ENCODE peak calls at places on chromosomes 16 and 17, in seven cellular contexts. W is MM.1S, E is BJ, L is cardiac muscle cell, F is tibial artery, R is epithelial cell of esophagus, N is choroid plexus epithelial cell. I is an unnamed sample.

GRCh38 chr16:83994703-83995102 is 26.7 kb downstream of the NECAB2 start:
- DNase-seq in L (peak; percentile 19), N (peak; percentile 38), E (no peak), F (no peak), W (no peak), R (no peak), I (no peak)

GRCh38 chr16:23712976-23713375 is at the start of gene ERN2:
- DNase-seq in R (no peak), N (no peak), L (no peak), E (no peak), F (no peak), W (no peak), I (no peak)

GRCh38 chr17:73336613-73337400 is 25.0 kb upstream of the CDC42EP4 start:
- DNase-seq in L (no peak), F (no peak), W (no peak), N (no peak), R (no peak), E (no peak), I (no peak)

GRCh38 chr16:19698480-19699465 is 19.3 kb downstream of the KNOP1 start:
- DNase-seq in W (no peak), E (no peak), N (peak; percentile 62), F (no peak), R (peak; percentile 26), L (peak; percentile 71), I (peak; percentile 62)

GRCh38 chr16:50278251-50278650 is 11.9 kb downstream of the ADCY7 start:
- DNase-seq in W (no peak), L (no peak), E (no peak), F (no peak), R (no peak), N (no peak), I (no peak)

GRCh38 chr17:45283711-45284110 is 21.8 kb upstream of the SPATA32 start:
- DNase-seq in N (no peak), E (no peak), W (no peak), R (no peak), F (no peak), L (no peak), I (no peak)

GRCh38 chr16:11131706-11132105 is 124.3 kb downstream of the SOCS1 start:
- DNase-seq in R (no peak), E (no peak), L (no peak), F (peak; percentile 72), W (no peak), N (no peak), I (no peak)

GRCh38 chr16:55443855-55444254 is 35.1 kb upstream of the MMP2 start:
- DNase-seq in W (no peak), L (no peak), N (no peak), R (no peak), F (no peak), E (no peak), I (no peak)

GRCh38 chr16:23469814-23470213 is 16.8 kb upstream of the COG7 start:
- DNase-seq in L (peak; percentile 7), F (no peak), R (peak; percentile 88), N (peak; percentile 31), E (no peak), W (no peak), I (peak; percentile 17)

GRCh38 chr17:8391711-8392110 is 5.9 kb downstream of the RNF222 start:
- DNase-seq in L (peak; percentile 29), E (no peak), R (peak; percentile 91), W (no peak), F (no peak), N (no peak), I (peak; percentile 49)

GRCh38 chr16:57887711-57888110 is 83.2 kb downstream of the CNGB1 start:
- DNase-seq in E (no peak), F (no peak), L (no peak), N (no peak), W (no peak), R (no peak), I (no peak)

GRCh38 chr17:7613769-7614421 is 802 bp downstream of the FXR2 start:
- DNase-seq in E (no peak), N (peak; percentile 43), R (peak; percentile 37), F (peak; percentile 71), L (peak; percentile 29), W (peak; percentile 11), I (peak; percentile 30)

GRCh38 chr16:1781254-1781653 is 1.1 kb downstream of the SPSB3 start:
- DNase-seq in W (no peak), R (no peak), L (no peak), N (no peak), F (no peak), E (no peak), I (no peak)

GRCh38 chr17:21573961-21574610 is 118.2 kb upstream of the KCNJ18 start:
- DNase-seq in W (no peak), F (peak; percentile 81), N (peak; percentile 82), E (peak; percentile 33), L (peak; percentile 88), R (peak; percentile 19), I (peak; percentile 85)

GRCh38 chr17:74862108-74862901 is 2.6 kb upstream of the GRIN2C start:
- DNase-seq in F (peak; percentile 76), N (peak; percentile 59), W (peak; percentile 62), L (peak; percentile 63), R (peak; percentile 23), E (no peak), I (peak; percentile 76)

GRCh38 chr17:9529033-9529748 is 46.4 kb downstream of the STX8 start:
- DNase-seq in E (no peak), R (peak; percentile 39), W (no peak), L (peak; percentile 47), F (no peak), N (peak; percentile 69), I (peak; percentile 22)

DNA sequence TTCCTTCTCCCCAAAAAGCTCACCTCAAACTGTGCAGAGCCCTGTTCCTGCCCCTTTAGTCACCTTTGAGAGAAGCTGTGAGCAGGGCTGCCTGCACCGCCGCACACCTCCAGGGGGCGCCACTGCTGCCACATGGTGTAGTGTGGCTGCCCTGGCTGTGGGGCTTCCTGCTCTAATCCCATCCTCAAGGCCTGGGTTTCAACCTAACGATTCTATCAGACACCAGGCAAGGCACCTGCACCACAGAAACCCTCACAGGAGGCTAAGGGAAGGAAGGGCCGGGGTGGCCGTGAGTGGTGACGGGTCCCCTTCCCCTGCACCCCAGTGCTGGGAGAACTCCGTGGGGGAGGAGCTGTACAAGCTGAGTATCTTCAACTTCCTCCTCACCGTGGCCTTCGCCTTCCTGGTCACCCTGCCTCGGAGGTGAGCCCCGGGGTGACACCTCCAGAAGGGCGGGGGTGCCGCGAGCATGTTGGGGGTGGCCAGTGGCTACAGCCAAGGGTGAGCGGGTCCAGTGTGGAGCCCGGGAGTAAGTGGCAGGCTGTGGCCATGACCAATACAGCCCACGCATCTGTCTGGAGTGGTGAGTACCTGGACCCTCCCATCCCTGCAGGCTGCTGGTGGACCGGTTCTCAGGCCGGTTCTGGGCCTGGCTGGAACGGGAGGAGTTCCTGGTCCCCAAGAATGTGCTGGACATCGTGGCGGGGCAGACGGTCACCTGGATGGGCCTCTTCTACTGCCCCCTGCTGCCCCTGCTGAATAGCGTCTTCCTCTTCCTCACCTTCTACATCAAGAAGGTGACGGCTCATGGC is 7.0 kb downstream of the TMC8 start:
- DNase-seq in W (peak; percentile 30), E (no peak), L (no peak), N (no peak), R (no peak), F (no peak), I (no peak)
- TF ChIP-seq CTCF in W (peak; percentile 67), E (peak; percentile 33), L (peak; percentile 36), N (peak; percentile 41), R (peak; percentile 48), F (no peak), I (peak; percentile 30)

GRCh38 chr17:79242393-79242792 is 167.8 kb downstream of the ENGASE start:
- DNase-seq in F (no peak), E (no peak), L (no peak), W (no peak), R (no peak), N (no peak), I (no peak)
- H3K4me3 ChIP-seq in F (no peak overlapping the region), E (no peak overlapping the region), L (no peak overlapping the region), W (no peak overlapping the region), R (no peak overlapping the region), N (no peak overlapping the region), I (no peak overlapping the region)

GRCh38 chr17:5184284-5184683 is 7.4 kb downstream of the ZNF594 start:
- DNase-seq in W (no peak), R (no peak), L (no peak), N (no peak), E (no peak), F (no peak), I (no peak)

GRCh38 chr17:5182597-5183409 is 8.9 kb downstream of the ZNF594 start:
- DNase-seq in N (no peak), F (no peak), W (no peak), E (no peak), L (no peak), R (no peak), I (no peak)

GRCh38 chr17:5183410-5183793 is 8.3 kb downstream of the ZNF594 start:
- DNase-seq in R (no peak), W (no peak), N (no peak), L (no peak), E (no peak), F (no peak), I (no peak)

GRCh38 chr17:5179003-5179402 is 12.7 kb downstream of the ZNF594 start:
- DNase-seq in L (no peak), E (no peak), N (no peak), R (no peak), F (no peak), W (no peak), I (no peak)

DNA sequence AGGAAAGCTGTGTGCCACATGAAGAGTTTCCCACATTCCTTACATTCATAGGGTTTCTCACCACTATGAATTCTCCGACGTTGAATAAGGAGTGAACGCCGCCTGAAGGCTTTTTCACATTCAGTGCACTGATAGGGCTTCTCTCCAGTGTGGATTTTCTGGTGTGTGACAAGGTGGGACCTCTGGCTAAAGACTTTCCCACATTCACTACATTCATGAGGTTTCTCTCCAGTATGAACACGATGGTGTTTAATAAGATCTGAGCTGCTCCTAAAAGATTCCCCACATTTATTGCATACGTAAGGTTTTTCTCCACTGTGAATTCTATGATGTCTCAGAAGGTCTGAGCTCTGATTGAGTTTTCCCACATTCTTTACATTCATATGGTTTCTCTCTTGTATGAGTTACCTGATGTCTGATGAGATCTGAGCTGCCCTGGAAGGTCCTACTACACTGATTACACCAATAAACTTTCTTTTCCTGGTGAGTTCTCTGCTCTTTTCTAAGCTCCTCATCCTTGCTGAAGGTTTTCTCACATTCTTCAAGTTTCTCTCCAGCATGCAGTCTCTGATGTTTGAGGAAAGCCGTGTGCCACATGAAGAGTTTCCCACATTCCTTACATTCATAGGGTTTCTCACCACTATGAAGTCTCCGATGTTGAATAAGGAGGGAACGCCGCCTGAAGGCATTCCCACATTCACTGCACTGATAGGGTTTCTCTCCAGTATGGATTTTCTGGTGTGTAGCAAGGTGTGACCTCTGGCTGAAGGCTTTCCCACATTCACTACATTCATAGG is 10.0 kb downstream of the ZNF594 start:
- DNase-seq in L (no peak), R (no peak), W (no peak), F (no peak), E (no peak), N (no peak), I (no peak)
- TF ChIP-seq CTCF in L (no peak), R (no peak), W (no peak), F (no peak), E (no peak), N (no peak), I (no peak)

DNA sequence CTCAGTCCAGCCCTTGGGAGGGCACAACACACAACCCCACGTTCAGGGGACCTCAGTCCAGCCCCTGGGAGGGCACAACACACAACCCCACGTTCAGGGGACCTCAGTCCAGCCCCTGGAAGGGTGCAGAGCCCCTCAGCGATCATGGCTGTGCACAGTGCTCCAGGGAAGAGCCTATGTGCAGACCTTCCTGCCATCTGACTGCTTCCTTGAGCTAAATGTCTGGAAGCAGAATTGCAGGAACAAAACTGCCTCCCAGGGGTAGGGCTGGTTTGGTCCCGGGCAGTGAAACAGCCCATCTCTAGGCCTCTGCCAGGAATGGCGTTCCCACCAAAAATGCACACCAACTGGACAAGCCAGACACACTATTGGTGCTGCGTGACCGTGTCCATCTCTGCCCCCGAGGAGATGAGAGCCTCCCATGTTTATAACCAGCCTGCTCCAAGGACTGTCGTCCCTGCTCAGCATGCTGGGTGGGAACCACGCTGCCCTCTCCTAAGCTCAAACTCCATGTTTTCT is 44.0 kb downstream of the ZNF276 start:
- DNase-seq in R (no peak), E (no peak), F (no peak), W (no peak), N (no peak), L (no peak), I (no peak)
- H3K4me3 ChIP-seq in R (no peak overlapping the region), E (no peak overlapping the region), F (no peak overlapping the region), W (no peak overlapping the region), N (no peak overlapping the region), L (no peak overlapping the region), I (no peak overlapping the region)